ENCODE peak calls at places on chromosomes 4 and X, in eight cellular contexts. V, H, P, T, N, Y, O and Q are unnamed samples.

GRCh38 chrX:45807572-45808425 is 607.1 kb upstream of the DIPK2B start:
- DNase-seq in V (no peak), H (no peak), P (peak; percentile 68), T (no peak), N (peak; percentile 67), Y (no peak), O (no peak), Q (no peak)

GRCh38 chrX:25650216-25650615 is 487.9 kb upstream of the MAGEB18 start:
- DNase-seq in V (no peak), H (no peak), P (no peak), T (no peak), N (peak; percentile 0), Y (no peak), O (no peak), Q (no peak)

GRCh38 chr4:112775801-112776200 is 138.9 kb downstream of the LARP7 start:
- DNase-seq in V (no peak), H (no peak), P (no peak), T (no peak), N (no peak), Y (no peak), O (no peak), Q (no peak)

GRCh38 chr4:85368240-85368639 is 106.7 kb upstream of the ARHGAP24 start:
- DNase-seq in V (no peak), H (no peak), P (no peak), T (no peak), N (no peak), Y (no peak), O (no peak), Q (no peak)

GRCh38 chr4:6383019-6383404 is 89.4 kb downstream of the PPP2R2C start:
- DNase-seq in V (no peak), H (no peak), P (no peak), T (peak; percentile 59), N (no peak), Y (no peak), O (no peak), Q (no peak)

GRCh38 chr4:165175879-165176278 is 31.5 kb upstream of the KLHL2 start:
- DNase-seq in V (no peak), H (no peak), P (no peak), T (no peak), N (no peak), Y (no peak), O (no peak), Q (no peak)

GRCh38 chrX:53128097-53128749 is 34.3 kb downstream of the KANTR start:
- DNase-seq in V (no peak), H (no peak), P (peak; percentile 56), T (no peak), N (peak; percentile 1), Y (no peak), O (no peak), Q (no peak)

GRCh38 chrX:41720125-41720780 is 3.7 kb upstream of the GPR82 start:
- DNase-seq in V (no peak), H (no peak), P (peak; percentile 12), T (no peak), N (no peak), Y (no peak), O (no peak), Q (no peak)

GRCh38 chrX:128846385-128846784 is 676.9 kb downstream of the SMARCA1 start:
- DNase-seq in V (peak; percentile 13), H (no peak), P (no peak), T (no peak), N (no peak), Y (no peak), O (no peak), Q (no peak)

GRCh38 chr4:92304636-92305035 is 870 bp downstream of the GRID2 start:
- DNase-seq in V (peak; percentile 75), H (no peak), P (no peak), T (no peak), N (peak; percentile 16), Y (no peak), O (peak; percentile 58), Q (no peak)

GRCh38 chr4:119314356-119314755 is 7.6 kb downstream of the FABP2 start:
- DNase-seq in V (peak; percentile 78), H (peak; percentile 43), P (peak; percentile 64), T (no peak), N (peak; percentile 65), Y (no peak), O (no peak), Q (no peak)

GRCh38 chrX:4547218-4547836 is 833.9 kb upstream of the PRKX start:
- DNase-seq in V (peak; percentile 89), H (no peak), P (peak; percentile 24), T (peak; percentile 70), N (peak; percentile 45), Y (no peak), O (peak; percentile 21), Q (no peak)

GRCh38 chr4:175947117-175947722 is 118.4 kb upstream of the WDR17 start:
- DNase-seq in V (peak; percentile 36), H (no peak), P (peak; percentile 36), T (no peak), N (peak; percentile 50), Y (no peak), O (no peak), Q (no peak)

GRCh38 chr4:38943355-38943754 is 75.7 kb downstream of the FAM114A1 start:
- DNase-seq in V (no peak), H (no peak), P (no peak), T (no peak), N (no peak), Y (no peak), O (no peak), Q (no peak)

GRCh38 chr4:7295917-7296660 is 103.8 kb downstream of the SORCS2 start:
- DNase-seq in V (peak; percentile 7), H (no peak), P (peak; percentile 39), T (peak; percentile 82), N (peak; percentile 7), Y (no peak), O (peak; percentile 81), Q (no peak)

GRCh38 chr4:29390921-29391320 is 1329.2 kb upstream of the PCDH7 start:
- DNase-seq in V (no peak), H (no peak), P (peak; percentile 68), T (no peak), N (no peak), Y (no peak), O (no peak), Q (no peak)

GRCh38 chr4:150573534-150573933 is 8.4 kb upstream of the MAB21L2 start:
- DNase-seq in V (no peak), H (no peak), P (peak; percentile 59), T (no peak), N (peak; percentile 71), Y (no peak), O (no peak), Q (no peak)

GRCh38 chr4:87865960-87866598 is 33.3 kb downstream of the MEPE start:
- DNase-seq in V (no peak), H (no peak), P (peak; percentile 72), T (no peak), N (peak; percentile 56), Y (no peak), O (no peak), Q (no peak)

GRCh38 chr4:3225946-3226345 is 23.0 kb upstream of the MSANTD1 start:
- DNase-seq in V (no peak), H (no peak), P (no peak), T (peak; percentile 65), N (no peak), Y (no peak), O (no peak), Q (peak; percentile 51)

GRCh38 chr4:19803406-19803805 is 448.3 kb upstream of the SLIT2 start:
- DNase-seq in V (no peak), H (no peak), P (peak; percentile 58), T (no peak), N (peak; percentile 12), Y (no peak), O (no peak), Q (no peak)

GRCh38 chr4:182502074-182502473 is 258.9 kb downstream of the TENM3 start:
- DNase-seq in V (no peak), H (no peak), P (no peak), T (no peak), N (no peak), Y (no peak), O (no peak), Q (no peak)

GRCh38 chr4:110654254-110654635 is 31.4 kb upstream of the PITX2 start:
- DNase-seq in V (no peak), H (no peak), P (peak; percentile 48), T (no peak), N (no peak), Y (no peak), O (no peak), Q (no peak)

GRCh38 chr4:54109226-54110018 is 9.5 kb downstream of the GSX2 start:
- DNase-seq in V (no peak), H (no peak), P (no peak), T (no peak), N (no peak), Y (no peak), O (no peak), Q (no peak)

GRCh38 chrX:124931241-124931640 is 388.4 kb upstream of the TEX13C start:
- DNase-seq in V (peak; percentile 89), H (no peak), P (no peak), T (no peak), N (no peak), Y (no peak), O (no peak), Q (no peak)

GRCh38 chrX:70433848-70434351 is 10.7 kb upstream of the DLG3 start:
- DNase-seq in V (peak; percentile 80), H (peak; percentile 5), P (peak; percentile 58), T (peak; percentile 89), N (peak; percentile 42), Y (peak; percentile 57), O (peak; percentile 70), Q (peak; percentile 85)

GRCh38 chrX:31609130-31609529 is 537.3 kb upstream of the FTHL17 start:
- DNase-seq in V (no peak), H (no peak), P (peak; percentile 91), T (no peak), N (peak; percentile 69), Y (no peak), O (no peak), Q (no peak)

GRCh38 chr4:40587351-40587750 is 42.3 kb downstream of the RBM47 start:
- DNase-seq in V (no peak), H (no peak), P (no peak), T (no peak), N (no peak), Y (no peak), O (no peak), Q (no peak)

GRCh38 chr4:117085185-117085701 is at the start of gene TRAM1L1:
- DNase-seq in V (no peak), H (peak; percentile 51), P (peak; percentile 43), T (peak; percentile 86), N (peak; percentile 79), Y (no peak), O (peak; percentile 65), Q (peak; percentile 80)

GRCh38 chr4:7823416-7823824 is 116.2 kb downstream of the AFAP1 start:
- DNase-seq in V (no peak), H (no peak), P (no peak), T (no peak), N (no peak), Y (no peak), O (no peak), Q (no peak)

GRCh38 chrX:140040397-140040796 is 75.1 kb upstream of the CXorf66 start:
- DNase-seq in V (no peak), H (no peak), P (peak; percentile 20), T (no peak), N (peak; percentile 50), Y (no peak), O (no peak), Q (no peak)

GRCh38 chr4:141711211-141711610 is 74.8 kb downstream of the IL15 start:
- DNase-seq in V (peak; percentile 21), H (no peak), P (peak; percentile 40), T (no peak), N (peak; percentile 52), Y (no peak), O (no peak), Q (no peak)

GRCh38 chr4:3122081-3122563 is 47.6 kb downstream of the HTT start:
- DNase-seq in V (no peak), H (no peak), P (peak; percentile 85), T (no peak), N (peak; percentile 36), Y (no peak), O (no peak), Q (no peak)

GRCh38 chrX:13939741-13940597 is 89.7 kb downstream of the GEMIN8 start:
- DNase-seq in V (peak; percentile 23), H (no peak), P (no peak), T (no peak), N (peak; percentile 5), Y (no peak), O (no peak), Q (no peak)

GRCh38 chrX:109696146-109696740 is 36.8 kb downstream of the ACSL4 start:
- DNase-seq in V (no peak), H (no peak), P (no peak), T (no peak), N (no peak), Y (no peak), O (no peak), Q (no peak)